ENCODE peak calls at places on chromosomes 12 and 14, in six cellular contexts. E is psoas muscle, M is tibial nerve, N is aorta, P is heart left ventricle, B is HepG2. L is an unnamed sample.

GRCh38 chr12:1928439-1929121 is 10.1 kb upstream of the CACNA2D4 start:
- DNase-seq in B (no peak), N (no peak), M (no peak), P (no peak), E (no peak), L (no peak)

GRCh38 chr14:72416892-72417291 is 477.0 kb downstream of the DPF3 start:
- DNase-seq in E (no peak), B (peak), P (no peak), M (no peak), N (no peak), L (no peak)

GRCh38 chr12:52789637-52790426 is 6.1 kb downstream of the KRT3 start:
- DNase-seq in B (no peak), M (no peak), E (no peak), N (no peak), P (no peak), L (no peak)

GRCh38 chr14:87629788-87630187 is 363.2 kb downstream of the GALC start:
- DNase-seq in P (no peak), E (no peak), M (no peak), B (no peak), N (no peak), L (no peak)

GRCh38 chr12:115433014-115433634 is 749.1 kb upstream of the TBX3 start:
- DNase-seq in N (no peak), P (no peak), M (no peak), B (peak), E (no peak), L (no peak)

GRCh38 chr14:82963756-82964155 is 1430.1 kb upstream of the SEL1L start:
- DNase-seq in P (no peak), E (no peak), N (no peak), M (no peak), B (no peak), L (no peak)

GRCh38 chr12:121184425-121184824 is 25.5 kb upstream of the P2RX4 start:
- DNase-seq in N (no peak), B (no peak), P (no peak), E (no peak), M (no peak), L (no peak)

GRCh38 chr14:22570132-22570949 is 18.7 kb downstream of the DAD1 start:
- DNase-seq in B (peak), E (no peak), N (peak), M (peak), P (no peak), L (peak)

GRCh38 chr14:62209287-62209899 is 447.2 kb downstream of the SNAPC1 start:
- DNase-seq in N (no peak), B (no peak), P (no peak), M (no peak), E (no peak), L (no peak)

GRCh38 chr14:55743551-55743950 is 163.5 kb downstream of the KTN1 start:
- DNase-seq in E (no peak), M (no peak), P (no peak), B (no peak), N (no peak), L (no peak)

GRCh38 chr12:130335517-130336392 is 1.9 kb upstream of the PIWIL1 start:
- DNase-seq in P (no peak), E (no peak), N (no peak), B (peak), M (no peak), L (no peak)

GRCh38 chr12:56990648-56991318 is 15.6 kb downstream of the ZBTB39 start:
- DNase-seq in E (no peak), M (no peak), N (no peak), B (no peak), P (no peak), L (no peak)

GRCh38 chr14:58362798-58363412 is 32.8 kb upstream of the TOMM20L start:
- DNase-seq in P (no peak), E (no peak), N (no peak), B (peak), M (no peak), L (no peak)

GRCh38 chr12:120362516-120363273 is 6.3 kb downstream of the MSI1 start:
- DNase-seq in E (no peak), M (no peak), P (no peak), B (no peak), N (no peak), L (no peak)

GRCh38 chr14:69750495-69750894 is 16.4 kb upstream of the SRSF5 start:
- DNase-seq in M (no peak), B (no peak), P (no peak), E (no peak), N (no peak), L (no peak)
- H3K27ac ChIP-seq in M (no peak), B (peak), P (no peak), E (no peak), N (no peak), L (no peak)

GRCh38 chr12:82687020-82687951 is 580 bp downstream of the TMTC2 start:
- DNase-seq in N (peak), B (no peak), M (no peak), P (peak), E (peak), L (peak)
- H3K27ac ChIP-seq in N (peak), B (no peak), M (peak), P (peak), E (peak), L (peak)

GRCh38 chr14:74956000-74956279 is 543 bp upstream of the PGF start:
- DNase-seq in E (no peak), M (no peak), B (no peak), N (no peak), P (no peak), L (no peak)
- H3K27ac ChIP-seq in E (no peak), M (peak), B (peak), N (no peak), P (no peak), L (no peak)

DNA sequence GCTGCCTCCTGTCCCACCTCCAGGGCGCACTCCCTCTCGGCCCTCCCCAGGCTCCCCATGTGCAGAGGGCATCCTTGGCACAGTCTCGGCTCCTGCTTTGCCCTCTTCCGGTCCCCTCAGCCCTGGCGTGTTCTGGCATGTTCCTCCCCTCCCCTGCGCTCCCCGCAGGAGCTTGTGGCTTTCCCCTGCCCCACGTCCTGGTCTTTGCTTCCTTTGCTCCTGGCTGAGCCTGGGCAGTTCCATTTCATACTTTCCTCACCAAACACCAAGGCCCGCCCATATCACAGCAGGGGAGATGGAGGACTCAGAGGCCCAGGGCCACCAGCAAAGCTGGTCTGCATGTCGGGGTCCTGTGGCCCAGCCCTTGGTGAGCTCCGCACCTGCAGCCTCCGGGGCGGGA is 56.0 kb downstream of the FBRSL1 start:
- DNase-seq in B (no peak), N (no peak), E (no peak), M (no peak), P (no peak), L (no peak)
- H3K27ac ChIP-seq in B (no peak), N (no peak), E (no peak), M (no peak), P (no peak), L (no peak)

DNA sequence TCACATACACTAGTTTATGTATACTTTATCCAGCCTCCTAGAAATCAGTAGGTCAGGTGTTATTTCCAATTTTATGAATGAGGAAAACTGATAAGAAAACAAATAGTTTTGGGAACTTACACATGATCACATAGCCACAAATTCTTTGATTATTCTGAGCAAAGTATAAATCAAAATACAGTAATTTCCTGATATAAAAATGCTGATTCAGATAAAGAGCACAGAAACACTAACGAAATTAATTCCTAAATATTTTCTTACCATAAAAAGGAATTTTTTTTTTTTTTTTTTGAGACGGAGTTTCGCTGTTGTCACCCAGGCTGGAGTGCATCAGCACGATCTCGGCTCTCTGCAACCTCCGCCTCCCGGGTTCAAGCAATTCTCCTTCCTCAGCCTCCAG is 275.4 kb downstream of the SOX5 start:
- DNase-seq in M (no peak), P (no peak), N (no peak), E (no peak), B (no peak), L (no peak)
- H3K27ac ChIP-seq in M (no peak), P (no peak), N (no peak), E (no peak), B (no peak), L (no peak)

L was measured in effector memory CD4-positive, alpha-beta T cell.